ENCODE peak calls at places on chromosomes 3 and 15, in eight cellular contexts. X is lower lobe of right lung, E is neural progenitor cell, K is K562, P is keratinocyte, V is DND-41, Z is right atrium auricular region, T is fibroblast of lung. B is an unnamed sample.

GRCh38 chr3:187259171-187259570 is 32.4 kb downstream of the MASP1 start:
- DNase-seq in P (no peak), V (no peak), T (no peak), X (no peak), Z (no peak), K (no peak), E (no peak), B (no peak)

GRCh38 chr15:29822685-29823459 is 604 bp upstream of the TJP1 start:
- DNase-seq in V (no peak), X (peak; percentile 82), Z (peak; percentile 82), K (no peak), E (peak; percentile 31), T (peak; percentile 85), P (no peak), B (no peak)

GRCh38 chr3:127011270-127011992 is 28.5 kb downstream of the PLXNA1 start:
- DNase-seq in X (no peak), K (no peak), P (no peak), E (no peak), T (no peak), Z (peak; percentile 64), V (no peak), B (no peak)

GRCh38 chr3:152021951-152022461 is 148.6 kb downstream of the SUCNR1 start:
- DNase-seq in E (no peak), P (peak; percentile 65), Z (no peak), K (no peak), X (peak; percentile 38), T (peak; percentile 70), V (no peak), B (no peak)

GRCh38 chr3:116280130-116280740 is 165.1 kb downstream of the LSAMP start:
- DNase-seq in K (no peak), T (no peak), E (no peak), P (no peak), X (no peak), V (no peak), Z (no peak), B (no peak)

GRCh38 chr3:34405159-34405558 is 606.7 kb downstream of the PDCD6IP start:
- DNase-seq in V (no peak), E (no peak), T (no peak), P (no peak), K (no peak), X (no peak), Z (no peak), B (no peak)

GRCh38 chr3:66149269-66149668 is 71.5 kb upstream of the SLC25A26 start:
- DNase-seq in T (peak; percentile 35), P (no peak), K (no peak), X (no peak), E (no peak), V (no peak), Z (no peak), B (no peak)

GRCh38 chr3:133955892-133956291 is 60.2 kb upstream of the RAB6B start:
- DNase-seq in T (no peak), V (no peak), Z (no peak), X (no peak), E (no peak), P (no peak), K (no peak), B (peak; percentile 57)

GRCh38 chr3:103381286-103381685 is 946.5 kb downstream of the ZPLD1 start:
- DNase-seq in E (no peak), X (no peak), Z (no peak), P (no peak), K (no peak), T (no peak), V (no peak), B (no peak)

GRCh38 chr15:59124261-59124660 is 19.3 kb downstream of the CCNB2 start:
- DNase-seq in T (no peak), P (no peak), Z (no peak), X (no peak), V (no peak), E (no peak), K (no peak), B (no peak)

GRCh38 chr3:119257654-119258410 is 17.2 kb upstream of the B4GALT4 start:
- DNase-seq in Z (no peak), E (no peak), K (no peak), P (no peak), V (no peak), T (peak; percentile 33), X (peak; percentile 24), B (no peak)

GRCh38 chr15:28986108-28986507 is 100.3 kb downstream of the APBA2 start:
- DNase-seq in V (no peak), P (no peak), X (no peak), T (no peak), Z (no peak), E (no peak), K (no peak), B (no peak)

GRCh38 chr3:101172516-101172915 is 147.9 kb downstream of the IMPG2 start:
- DNase-seq in P (no peak), K (no peak), T (no peak), E (no peak), X (no peak), Z (no peak), V (no peak), B (no peak)

GRCh38 chr3:66442254-66443249 is 58.3 kb downstream of the LRIG1 start:
- DNase-seq in T (peak; percentile 88), P (no peak), X (peak; percentile 61), E (peak; percentile 45), Z (peak; percentile 74), K (no peak), V (no peak), B (no peak)

GRCh38 chr3:58672451-58672850 is 5.9 kb upstream of the FAM3D start:
- DNase-seq in P (no peak), V (no peak), X (no peak), T (no peak), K (no peak), E (no peak), Z (no peak), B (no peak)

GRCh38 chr15:78808550-78808949 is 2.7 kb downstream of the ADAMTS7 start:
- DNase-seq in E (peak; percentile 63), X (no peak), T (peak; percentile 20), K (peak; percentile 48), V (peak; percentile 9), P (no peak), Z (peak; percentile 69), B (peak; percentile 33)

GRCh38 chr3:129118745-129119144 is 2.9 kb downstream of the RAB43 start:
- DNase-seq in Z (no peak), X (no peak), P (no peak), V (peak; percentile 59), T (no peak), E (no peak), K (no peak), B (no peak)

GRCh38 chr3:129117134-129117533 is 4.5 kb downstream of the RAB43 start:
- DNase-seq in E (no peak), P (no peak), T (no peak), Z (no peak), V (no peak), K (no peak), X (no peak), B (no peak)

GRCh38 chr3:129121016-129121791 is 400 bp downstream of the RAB43 start:
- DNase-seq in K (no peak), T (peak; percentile 41), P (no peak), X (peak; percentile 64), E (peak; percentile 51), Z (peak; percentile 60), V (peak; percentile 63), B (no peak)

GRCh38 chr3:129120254-129121004 is 1.2 kb downstream of the RAB43 start:
- DNase-seq in Z (peak; percentile 94), K (peak; percentile 79), P (peak; percentile 55), X (peak; percentile 95), T (peak; percentile 87), E (peak; percentile 80), V (peak; percentile 96), B (peak; percentile 45)

DNA sequence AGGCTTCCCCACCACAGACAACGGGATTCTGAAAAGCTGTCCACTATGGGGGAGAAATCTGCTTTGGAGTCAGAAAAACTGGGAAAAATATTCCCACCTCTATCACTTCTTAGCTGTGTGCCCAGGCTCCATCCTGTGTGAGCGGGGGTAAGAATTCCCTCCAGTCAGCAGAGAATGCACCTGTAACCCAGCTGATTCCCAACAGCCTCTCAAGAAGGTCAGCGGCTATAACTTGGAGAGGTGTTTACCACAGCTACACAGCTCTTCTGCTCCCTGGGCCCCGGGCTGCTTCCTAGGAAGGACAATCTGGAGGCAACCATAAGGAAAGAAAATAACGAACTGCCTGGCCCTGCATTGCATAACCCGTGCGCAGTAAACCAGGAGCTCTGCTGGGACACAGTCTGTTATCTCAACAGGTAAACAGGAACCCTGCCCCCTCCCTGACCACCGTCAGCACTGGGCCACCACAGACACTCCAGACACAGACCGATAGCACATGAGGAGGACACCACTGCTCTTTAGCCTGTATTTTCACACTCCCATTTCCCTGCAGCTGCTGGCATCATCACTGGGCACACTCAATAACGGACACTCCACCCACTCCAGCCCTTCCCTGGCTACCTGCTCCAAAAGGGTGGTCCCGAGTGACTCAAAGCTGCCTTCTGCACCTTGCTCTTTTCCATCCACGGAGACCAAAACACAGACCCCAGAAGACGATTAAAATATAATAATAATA is 2.1 kb downstream of the RAB43 start:
- DNase-seq in X (peak; percentile 49), T (no peak), V (peak; percentile 21), E (no peak), Z (no peak), P (no peak), K (peak; percentile 33), B (no peak)
- H3K9me3 ChIP-seq in X (no peaks in the 10 kb centered on the region), T (no peaks in the 10 kb centered on the region), V (no peaks in the 10 kb centered on the region), E (no peaks in the 10 kb centered on the region), Z (no peaks in the 10 kb centered on the region), P (no peaks in the 10 kb centered on the region), K (no peaks in the 10 kb centered on the region), B (no peaks in the 10 kb centered on the region)

GRCh38 chr3:55166577-55167555 is 239.0 kb upstream of the LRTM1 start:
- DNase-seq in P (no peak), T (peak; percentile 53), E (no peak), X (no peak), Z (no peak), K (no peak), V (no peak), B (no peak)
- TF ChIP-seq CTCF in P (no peak), T (no peak), E (no peak), X (no peak), Z (no peak), K (no peak), V (no peak), B (no peak)

DNA sequence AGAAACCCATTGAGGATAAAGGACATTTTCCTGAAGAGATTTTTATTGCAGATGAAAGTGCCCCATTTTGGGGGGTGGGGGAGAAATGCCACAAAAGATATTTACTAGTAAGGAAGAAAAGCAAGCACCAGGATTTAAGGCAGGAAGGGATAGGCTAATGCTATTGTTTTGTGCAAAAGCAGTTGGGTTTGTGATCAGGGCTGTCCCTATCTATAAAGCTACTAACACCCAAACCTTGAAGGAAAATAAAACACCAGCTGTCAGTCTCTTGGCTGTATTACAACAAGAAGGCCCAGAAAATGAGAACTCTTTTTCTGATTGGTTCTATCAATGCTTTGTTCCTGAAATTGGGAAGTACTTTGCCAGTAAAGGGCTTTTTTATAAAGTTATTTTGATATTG is 56.0 kb downstream of the CD200 start:
- DNase-seq in Z (no peak), E (no peak), X (no peak), V (no peak), P (no peak), T (no peak), K (no peak), B (no peak)
- H3K27ac ChIP-seq in Z (no peak overlapping the region), E (no peak overlapping the region), X (no peak overlapping the region), V (no peak overlapping the region), P (no peak overlapping the region), T (no peak overlapping the region), K (no peak overlapping the region), B (no peak overlapping the region)

DNA sequence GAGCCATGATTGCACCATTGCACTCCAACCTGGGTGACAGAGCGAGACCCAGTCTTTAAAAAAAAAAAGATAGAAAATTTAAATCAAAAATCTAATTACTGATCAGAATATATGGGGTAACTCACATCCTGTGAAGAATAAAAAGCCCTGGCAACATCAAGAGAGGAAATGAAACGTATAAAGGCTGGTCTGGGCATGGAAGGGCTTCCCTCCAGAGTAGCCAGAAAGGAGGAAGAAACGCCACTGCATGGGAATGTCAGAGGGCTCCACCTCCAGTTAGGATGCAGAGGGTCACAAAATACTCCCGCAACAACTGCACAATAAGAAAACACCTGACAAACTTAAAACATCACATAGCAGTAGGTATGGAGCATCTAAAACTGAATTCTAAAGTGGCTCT is 4.9 kb upstream of the IQCF1 start:
- DNase-seq in T (no peak), X (no peak), K (no peak), E (no peak), P (no peak), V (no peak), Z (no peak), B (no peak)
- H3K9me3 ChIP-seq in T (no peaks in the 10 kb centered on the region), X (no peaks in the 10 kb centered on the region), K (no peaks in the 10 kb centered on the region), E (no peaks in the 10 kb centered on the region), P (peaks cover 4% of the 10 kb centered on the region), V (peaks cover 2% of the 10 kb centered on the region), Z (peaks cover 10% of the 10 kb centered on the region), B (peaks cover 2% of the 10 kb centered on the region)

B was measured in WERI-Rb-1.